ENCODE peak calls at places on chromosomes 16 and 17, in four cellular contexts. X is progenitor cell of endocrine pancreas, L is A549, C is GM12865. Q is an unnamed sample.

GRCh38 chr17:62668091-62668804 is 40.8 kb downstream of the MRC2 start:
- DNase-seq in X (no peak), L (no peak), C (no peak), Q (no peak)

GRCh38 chr17:42072323-42073187 is 22.2 kb upstream of the C17orf113 start:
- DNase-seq in X (peak), L (peak), C (no peak), Q (peak)

GRCh38 chr17:39867084-39867890 is 715 bp upstream of the ZPBP2 start:
- DNase-seq in X (no peak), L (no peak), C (peak), Q (no peak)

GRCh38 chr17:63967953-63968352 is 4.8 kb downstream of the SCN4A start:
- DNase-seq in X (no peak), L (no peak), C (no peak), Q (no peak)

GRCh38 chr17:49987681-49988441 is 7.2 kb downstream of the DLX3 start:
- DNase-seq in X (no peak), L (no peak), C (no peak), Q (no peak)

GRCh38 chr17:58228679-58229078 is 9.6 kb upstream of the MKS1 start:
- DNase-seq in X (no peak), L (no peak), C (no peak), Q (no peak)

GRCh38 chr16:74679983-74680382 is 13.3 kb upstream of the RFWD3 start:
- DNase-seq in X (no peak), L (no peak), C (no peak), Q (no peak)

GRCh38 chr17:70006159-70006558 is 68.9 kb upstream of the KCNJ16 start:
- DNase-seq in X (no peak), L (no peak), C (no peak), Q (no peak)

GRCh38 chr17:44541884-44542581 is 15.3 kb upstream of the FZD2 start:
- DNase-seq in X (no peak), L (no peak), C (peak), Q (no peak)

GRCh38 chr16:18582902-18583301 is 21.0 kb upstream of the NOMO2 start:
- DNase-seq in X (no peak), L (no peak), C (no peak), Q (no peak)

GRCh38 chr17:14125518-14126125 is 56.3 kb downstream of the COX10 start:
- DNase-seq in X (no peak), L (no peak), C (no peak), Q (no peak)

GRCh38 chr16:17389392-17389791 is 81.4 kb downstream of the XYLT1 start:
- DNase-seq in X (no peak), L (no peak), C (no peak), Q (no peak)

GRCh38 chr17:4267402-4267801 is 3.6 kb upstream of the ANKFY1 start:
- DNase-seq in X (no peak), L (no peak), C (no peak), Q (no peak)

GRCh38 chr17:6471531-6472465 is 27.5 kb downstream of the PIMREG start:
- DNase-seq in X (no peak), L (peak), C (no peak), Q (no peak)

GRCh38 chr17:79461041-79461440 is 149.8 kb downstream of the RBFOX3 start:
- DNase-seq in X (no peak), L (peak), C (no peak), Q (no peak)

GRCh38 chr17:83185023-83186002 is 105.9 kb downstream of the METRNL start:
- DNase-seq in X (no peak), L (no peak), C (no peak), Q (no peak)

GRCh38 chr16:71230122-71230845 is at the start of gene HYDIN:
- DNase-seq in X (peak), L (peak), C (no peak), Q (peak)
- TF ChIP-seq CTCF in X (no peak), L (no peak), C (no peak), Q (no peak)

DNA sequence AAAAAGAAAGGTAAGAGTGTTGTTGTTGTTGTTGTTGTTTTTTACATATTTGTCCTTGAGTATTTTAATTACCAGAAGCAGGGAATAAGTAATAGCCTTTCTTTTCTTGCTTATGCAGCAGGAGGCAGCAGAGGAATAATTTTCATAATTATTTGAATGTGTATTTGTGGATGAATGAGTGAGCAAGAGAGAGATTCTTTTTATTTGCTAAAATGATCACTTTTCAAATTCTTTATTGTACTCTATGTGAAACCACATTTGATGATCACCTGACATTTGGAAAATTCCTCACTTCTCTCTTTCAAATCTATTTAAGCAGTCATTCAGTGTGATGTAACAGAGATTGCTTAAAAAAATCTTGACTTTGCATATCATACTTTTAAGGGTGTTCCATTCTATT is 223.6 kb downstream of the BCAS3 start:
- DNase-seq in X (no peak), L (no peak), C (no peak), Q (no peak)
- TF ChIP-seq CTCF in X (no peak), L (no peak), C (no peak), Q (no peak)

GRCh38 chr17:65542067-65542466 is 19.4 kb downstream of the AXIN2 start:
- DNase-seq in X (no peak), L (no peak), C (no peak), Q (no peak)
- TF ChIP-seq CTCF in X (no peak), L (no peak), C (no peak), Q (no peak)

GRCh38 chr16:87006789-87007745 is 310.1 kb downstream of the C16orf95 start:
- DNase-seq in X (no peak), L (no peak), C (no peak), Q (no peak)
- TF ChIP-seq CTCF in X (no peak), L (no peak), C (no peak), Q (no peak)

GRCh38 chr16:82738699-82739098 is 111.9 kb downstream of the CDH13 start:
- DNase-seq in X (no peak), L (no peak), C (peak), Q (no peak)
- TF ChIP-seq CTCF in X (peak), L (no peak), C (peak), Q (peak)

DNA sequence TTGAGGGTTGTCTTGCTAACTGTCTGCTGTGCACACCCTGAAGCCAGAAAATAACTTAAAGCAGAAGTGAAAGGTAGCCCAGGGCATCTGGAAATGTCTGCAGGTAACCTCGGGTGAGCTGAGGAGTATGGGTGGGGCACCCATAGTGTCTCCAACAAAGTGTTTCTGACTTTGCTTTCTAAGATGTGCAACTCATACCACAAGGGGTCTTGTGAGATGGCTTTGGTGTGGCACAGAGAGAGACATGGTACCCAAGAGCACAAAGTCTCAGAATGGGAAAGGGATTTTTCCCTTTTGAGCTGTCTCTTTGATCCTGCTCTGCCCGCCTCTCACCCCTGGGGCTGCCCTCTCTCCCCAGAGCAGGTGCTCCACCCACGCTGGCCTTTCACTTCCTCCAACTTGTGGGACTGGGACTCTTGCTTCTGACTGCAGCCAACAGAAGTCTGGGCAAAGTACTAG is 6.9 kb downstream of the CHD9 start:
- DNase-seq in X (no peak), L (no peak), C (peak), Q (no peak)
- TF ChIP-seq CTCF in X (no peak), L (no peak), C (no peak), Q (no peak)

DNA sequence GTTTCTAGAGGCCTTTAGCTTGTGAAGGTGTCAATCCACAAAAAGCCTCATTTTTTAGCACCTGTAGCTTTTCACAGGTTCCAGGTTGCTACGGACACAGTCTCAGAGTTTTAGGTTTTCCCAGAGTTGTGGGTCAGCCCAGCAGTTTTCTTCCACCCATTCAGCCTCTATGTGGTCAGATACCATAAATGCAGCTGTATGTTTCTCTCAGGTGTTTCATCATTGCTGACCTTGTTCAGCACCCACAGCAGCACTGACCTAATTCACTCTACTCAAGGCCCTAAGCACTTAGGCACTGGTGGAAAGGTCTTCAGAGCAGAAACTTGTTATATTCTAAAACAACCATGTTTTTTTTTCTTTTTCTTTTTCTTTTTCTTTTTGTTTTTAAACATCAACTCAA is 15.0 kb upstream of the SPACA3 start:
- DNase-seq in X (no peak), L (no peak), C (peak), Q (no peak)
- TF ChIP-seq CTCF in X (no peak), L (no peak), C (no peak), Q (no peak)

GRCh38 chr17:27384261-27384701 is 72.0 kb upstream of the KSR1 start:
- DNase-seq in X (no peak), L (peak), C (peak), Q (no peak)
- TF ChIP-seq CTCF in X (no peak), L (no peak), C (no peak), Q (no peak)

GRCh38 chr16:67930678-67931211 is 917 bp downstream of the CTRL start:
- DNase-seq in X (no peak), L (no peak), C (no peak), Q (no peak)

GRCh38 chr16:67933805-67934204 is 2.1 kb upstream of the CTRL start:
- DNase-seq in X (no peak), L (no peak), C (no peak), Q (no peak)

GRCh38 chr16:67932462-67932840 is 789 bp upstream of the CTRL start:
- DNase-seq in X (no peak), L (no peak), C (no peak), Q (no peak)

GRCh38 chr16:67930191-67930590 is 1.5 kb downstream of the CTRL start:
- DNase-seq in X (no peak), L (no peak), C (no peak), Q (no peak)

GRCh38 chr16:67931712-67932461 is at the start of gene CTRL:
- DNase-seq in X (no peak), L (no peak), C (no peak), Q (no peak)
- TF ChIP-seq CTCF in X (peak), L (no peak), C (no peak), Q (peak)

GRCh38 chr17:34178047-34178446 is 77.0 kb upstream of the CCL2 start:
- DNase-seq in X (no peak), L (no peak), C (no peak), Q (no peak)
- TF ChIP-seq CTCF in X (peak), L (no peak), C (no peak), Q (no peak)

Q was measured in neural crest cell.